ENCODE peak calls at places on chromosomes 11 and 22, in seven cellular contexts. One of them, this sample, is unnamed.

GRCh38 chr22:25760294-25760693 is 18.3 kb downstream of the MYO18B start:
- DNase-seq in H9: no peak
- DNase-seq in IMR-90: no peak
- DNase-seq in mesendoderm: no peak
- DNase-seq in neuronal stem cell: no peak
- DNase-seq in trophoblast cell: no peak
- DNase-seq in H1: no peak
- DNase-seq in this sample: no peak

GRCh38 chr11:109133159-109133558 is 288.8 kb upstream of the C11orf87 start:
- DNase-seq in H9: no peak
- DNase-seq in IMR-90: no peak
- DNase-seq in mesendoderm: no peak
- DNase-seq in neuronal stem cell: no peak
- DNase-seq in trophoblast cell: no peak
- DNase-seq in H1: no peak
- DNase-seq in this sample: no peak

GRCh38 chr22:37370306-37370979 is 56.8 kb downstream of the ELFN2 start:
- DNase-seq in H9: no peak
- DNase-seq in IMR-90: no peak
- DNase-seq in mesendoderm: no peak
- DNase-seq in neuronal stem cell: no peak
- DNase-seq in trophoblast cell: no peak
- DNase-seq in H1: no peak
- DNase-seq in this sample: no peak

GRCh38 chr22:35873426-35873825 is 155.2 kb downstream of the RBFOX2 start:
- DNase-seq in H9: no peak
- DNase-seq in IMR-90: no peak
- DNase-seq in mesendoderm: no peak
- DNase-seq in neuronal stem cell: no peak
- DNase-seq in trophoblast cell: no peak
- DNase-seq in H1: no peak
- DNase-seq in this sample: no peak

GRCh38 chr11:68127791-68128681 is 6.8 kb upstream of the CHKA start:
- DNase-seq in H9: peak; percentile 98
- DNase-seq in IMR-90: peak; percentile 40
- DNase-seq in mesendoderm: peak; percentile 99
- DNase-seq in neuronal stem cell: peak; percentile 78
- DNase-seq in trophoblast cell: peak; percentile 89
- DNase-seq in H1: peak; percentile 96
- DNase-seq in this sample: peak; percentile 83

GRCh38 chr22:46758867-46759290 is 3.6 kb upstream of the TBC1D22A start:
- DNase-seq in H9: peak; percentile 74
- DNase-seq in IMR-90: peak; percentile 63
- DNase-seq in mesendoderm: peak; percentile 96
- DNase-seq in neuronal stem cell: peak; percentile 45
- DNase-seq in trophoblast cell: peak; percentile 73
- DNase-seq in H1: peak; percentile 71
- DNase-seq in this sample: peak; percentile 74

GRCh38 chr22:36846271-36846670 is 14.5 kb upstream of the NCF4 start:
- DNase-seq in H9: no peak
- DNase-seq in IMR-90: no peak
- DNase-seq in mesendoderm: no peak
- DNase-seq in neuronal stem cell: no peak
- DNase-seq in trophoblast cell: no peak
- DNase-seq in H1: no peak
- DNase-seq in this sample: no peak

GRCh38 chr11:34774604-34775003 is 141.6 kb downstream of the APIP start:
- DNase-seq in H9: no peak
- DNase-seq in IMR-90: no peak
- DNase-seq in mesendoderm: no peak
- DNase-seq in neuronal stem cell: no peak
- DNase-seq in trophoblast cell: no peak
- DNase-seq in H1: no peak
- DNase-seq in this sample: no peak

GRCh38 chr11:33532257-33532656 is 168.4 kb downstream of the C11orf91 start:
- DNase-seq in H9: no peak
- DNase-seq in IMR-90: no peak
- DNase-seq in mesendoderm: no peak
- DNase-seq in neuronal stem cell: no peak
- DNase-seq in trophoblast cell: no peak
- DNase-seq in H1: no peak
- DNase-seq in this sample: no peak

GRCh38 chr22:32617883-32618282 is 143.3 kb downstream of the FBXO7 start:
- DNase-seq in H9: no peak
- DNase-seq in IMR-90: no peak
- DNase-seq in mesendoderm: no peak
- DNase-seq in neuronal stem cell: no peak
- DNase-seq in trophoblast cell: no peak
- DNase-seq in H1: no peak
- DNase-seq in this sample: no peak

GRCh38 chr11:78213526-78214330 is 25.0 kb downstream of the USP35 start:
- DNase-seq in H9: no peak
- DNase-seq in IMR-90: no peak
- DNase-seq in mesendoderm: no peak
- DNase-seq in neuronal stem cell: no peak
- DNase-seq in trophoblast cell: no peak
- DNase-seq in H1: no peak
- DNase-seq in this sample: no peak

GRCh38 chr22:49930596-49931412 is 12.4 kb downstream of the CRELD2 start:
- DNase-seq in H9: peak; percentile 56
- DNase-seq in IMR-90: peak; percentile 66
- DNase-seq in mesendoderm: peak; percentile 65
- DNase-seq in neuronal stem cell: no peak
- DNase-seq in trophoblast cell: peak; percentile 66
- DNase-seq in H1: no peak
- DNase-seq in this sample: peak; percentile 73

GRCh38 chr11:1078191-1078601 is 3.5 kb downstream of the MUC2 start:
- DNase-seq in H9: peak; percentile 33
- DNase-seq in IMR-90: no peak
- DNase-seq in mesendoderm: no peak
- DNase-seq in neuronal stem cell: no peak
- DNase-seq in trophoblast cell: no peak
- DNase-seq in H1: no peak
- DNase-seq in this sample: no peak

GRCh38 chr11:43580735-43581369 is 99.7 kb upstream of the HSD17B12 start:
- DNase-seq in H9: no peak
- DNase-seq in IMR-90: peak; percentile 24
- DNase-seq in mesendoderm: peak; percentile 49
- DNase-seq in neuronal stem cell: no peak
- DNase-seq in trophoblast cell: no peak
- DNase-seq in H1: peak; percentile 76
- DNase-seq in this sample: no peak

GRCh38 chr11:20059587-20060021 is 100.7 kb downstream of the DBX1 start:
- DNase-seq in H9: no peak
- DNase-seq in IMR-90: no peak
- DNase-seq in mesendoderm: no peak
- DNase-seq in neuronal stem cell: no peak
- DNase-seq in trophoblast cell: peak; percentile 74
- DNase-seq in H1: no peak
- DNase-seq in this sample: no peak

GRCh38 chr22:38629108-38629507 is 27.1 kb downstream of the FAM227A start:
- DNase-seq in H9: no peak
- DNase-seq in IMR-90: no peak
- DNase-seq in mesendoderm: no peak
- DNase-seq in neuronal stem cell: no peak
- DNase-seq in trophoblast cell: no peak
- DNase-seq in H1: no peak
- DNase-seq in this sample: no peak

GRCh38 chr11:63719987-63720386 is 38.7 kb downstream of the RTN3 start:
- DNase-seq in H9: no peak
- DNase-seq in IMR-90: peak; percentile 63
- DNase-seq in mesendoderm: no peak
- DNase-seq in neuronal stem cell: no peak
- DNase-seq in trophoblast cell: peak; percentile 70
- DNase-seq in H1: no peak
- DNase-seq in this sample: no peak

GRCh38 chr22:20553947-20554741 is 46.7 kb downstream of the MED15 start:
- DNase-seq in H9: no peak
- DNase-seq in IMR-90: no peak
- DNase-seq in mesendoderm: no peak
- DNase-seq in neuronal stem cell: no peak
- DNase-seq in trophoblast cell: no peak
- DNase-seq in H1: no peak
- DNase-seq in this sample: no peak

GRCh38 chr11:8247312-8247711 is 16.4 kb downstream of the LMO1 start:
- DNase-seq in H9: peak; percentile 54
- DNase-seq in IMR-90: no peak
- DNase-seq in mesendoderm: no peak
- DNase-seq in neuronal stem cell: no peak
- DNase-seq in trophoblast cell: no peak
- DNase-seq in H1: peak; percentile 75
- DNase-seq in this sample: no peak

GRCh38 chr11:63535734-63536133 is 874 bp upstream of the PLAAT4 start:
- DNase-seq in H9: no peak
- DNase-seq in IMR-90: no peak
- DNase-seq in mesendoderm: no peak
- DNase-seq in neuronal stem cell: no peak
- DNase-seq in trophoblast cell: no peak
- DNase-seq in H1: no peak
- DNase-seq in this sample: no peak

GRCh38 chr22:31490496-31490925 is 869 bp upstream of the EIF4ENIF1 start:
- DNase-seq in H9: peak; percentile 39
- DNase-seq in IMR-90: peak; percentile 79
- DNase-seq in mesendoderm: peak; percentile 68
- DNase-seq in neuronal stem cell: peak; percentile 26
- DNase-seq in trophoblast cell: peak; percentile 25
- DNase-seq in H1: peak; percentile 50
- DNase-seq in this sample: peak; percentile 88

GRCh38 chr11:134583397-134583990 is 171.5 kb upstream of the B3GAT1 start:
- DNase-seq in H9: no peak
- DNase-seq in IMR-90: no peak
- DNase-seq in mesendoderm: no peak
- DNase-seq in neuronal stem cell: no peak
- DNase-seq in trophoblast cell: no peak
- DNase-seq in H1: no peak
- DNase-seq in this sample: no peak
- H2BK120ac ChIP-seq in H9: no peak overlapping the region
- H2BK120ac ChIP-seq in IMR-90: no peak overlapping the region
- H2BK120ac ChIP-seq in mesendoderm: no peak overlapping the region
- H2BK120ac ChIP-seq in neuronal stem cell: no peak overlapping the region
- H2BK120ac ChIP-seq in trophoblast cell: no peak overlapping the region
- H2BK120ac ChIP-seq in H1: no peak overlapping the region
- H2BK120ac ChIP-seq in this sample: no peak overlapping the region

GRCh38 chr11:2813141-2813908 is 72.2 kb downstream of the CDKN1C start:
- DNase-seq in H9: no peak
- DNase-seq in IMR-90: peak; percentile 90
- DNase-seq in mesendoderm: no peak
- DNase-seq in neuronal stem cell: no peak
- DNase-seq in trophoblast cell: no peak
- DNase-seq in H1: no peak
- DNase-seq in this sample: peak; percentile 91
- H2BK120ac ChIP-seq in H9: no peak overlapping the region
- H2BK120ac ChIP-seq in IMR-90: peak overlapping the region; percentile 80
- H2BK120ac ChIP-seq in mesendoderm: no peak overlapping the region
- H2BK120ac ChIP-seq in neuronal stem cell: no peak overlapping the region
- H2BK120ac ChIP-seq in trophoblast cell: peak overlapping the region; percentile 34
- H2BK120ac ChIP-seq in H1: no peak overlapping the region
- H2BK120ac ChIP-seq in this sample: peak overlapping the region; percentile 79

GRCh38 chr22:41263704-41264103 is 22.3 kb downstream of the RANGAP1 start:
- DNase-seq in H9: no peak
- DNase-seq in IMR-90: peak; percentile 28
- DNase-seq in mesendoderm: no peak
- DNase-seq in neuronal stem cell: no peak
- DNase-seq in trophoblast cell: no peak
- DNase-seq in H1: no peak
- DNase-seq in this sample: peak; percentile 27

GRCh38 chr22:41261541-41262249 is 21.0 kb upstream of the CHADL start:
- DNase-seq in H9: no peak
- DNase-seq in IMR-90: no peak
- DNase-seq in mesendoderm: no peak
- DNase-seq in neuronal stem cell: no peak
- DNase-seq in trophoblast cell: peak; percentile 54
- DNase-seq in H1: no peak
- DNase-seq in this sample: no peak

GRCh38 chr22:41262250-41262765 is 21.6 kb upstream of the CHADL start:
- DNase-seq in H9: no peak
- DNase-seq in IMR-90: no peak
- DNase-seq in mesendoderm: no peak
- DNase-seq in neuronal stem cell: no peak
- DNase-seq in trophoblast cell: no peak
- DNase-seq in H1: no peak
- DNase-seq in this sample: no peak

GRCh38 chr22:41257696-41258095 is 17.0 kb upstream of the CHADL start:
- DNase-seq in H9: no peak
- DNase-seq in IMR-90: no peak
- DNase-seq in mesendoderm: no peak
- DNase-seq in neuronal stem cell: no peak
- DNase-seq in trophoblast cell: no peak
- DNase-seq in H1: no peak
- DNase-seq in this sample: no peak

GRCh38 chr22:41260871-41261270 is 20.1 kb upstream of the CHADL start:
- DNase-seq in H9: no peak
- DNase-seq in IMR-90: no peak
- DNase-seq in mesendoderm: no peak
- DNase-seq in neuronal stem cell: no peak
- DNase-seq in trophoblast cell: peak; percentile 34
- DNase-seq in H1: no peak
- DNase-seq in this sample: no peak
- H2BK120ac ChIP-seq in H9: no peak overlapping the region
- H2BK120ac ChIP-seq in IMR-90: no peak overlapping the region
- H2BK120ac ChIP-seq in mesendoderm: no peak overlapping the region
- H2BK120ac ChIP-seq in neuronal stem cell: no peak overlapping the region
- H2BK120ac ChIP-seq in trophoblast cell: no peak overlapping the region
- H2BK120ac ChIP-seq in H1: no peak overlapping the region
- H2BK120ac ChIP-seq in this sample: no peak overlapping the region

GRCh38 chr22:34842630-34843029 is 223.3 kb upstream of the ISX start:
- DNase-seq in H9: no peak
- DNase-seq in IMR-90: no peak
- DNase-seq in mesendoderm: peak; percentile 67
- DNase-seq in neuronal stem cell: no peak
- DNase-seq in trophoblast cell: no peak
- DNase-seq in H1: no peak
- DNase-seq in this sample: no peak

GRCh38 chr22:34841911-34842310 is 224.0 kb upstream of the ISX start:
- DNase-seq in H9: no peak
- DNase-seq in IMR-90: no peak
- DNase-seq in mesendoderm: no peak
- DNase-seq in neuronal stem cell: no peak
- DNase-seq in trophoblast cell: no peak
- DNase-seq in H1: no peak
- DNase-seq in this sample: no peak

GRCh38 chr22:34841321-34841901 is 224.5 kb upstream of the ISX start:
- DNase-seq in H9: peak; percentile 56
- DNase-seq in IMR-90: no peak
- DNase-seq in mesendoderm: peak; percentile 99
- DNase-seq in neuronal stem cell: peak; percentile 57
- DNase-seq in trophoblast cell: no peak
- DNase-seq in H1: no peak
- DNase-seq in this sample: no peak

GRCh38 chr22:34847072-34847471 is 218.9 kb upstream of the ISX start:
- DNase-seq in H9: no peak
- DNase-seq in IMR-90: no peak
- DNase-seq in mesendoderm: peak; percentile 27
- DNase-seq in neuronal stem cell: no peak
- DNase-seq in trophoblast cell: no peak
- DNase-seq in H1: no peak
- DNase-seq in this sample: no peak

DNA sequence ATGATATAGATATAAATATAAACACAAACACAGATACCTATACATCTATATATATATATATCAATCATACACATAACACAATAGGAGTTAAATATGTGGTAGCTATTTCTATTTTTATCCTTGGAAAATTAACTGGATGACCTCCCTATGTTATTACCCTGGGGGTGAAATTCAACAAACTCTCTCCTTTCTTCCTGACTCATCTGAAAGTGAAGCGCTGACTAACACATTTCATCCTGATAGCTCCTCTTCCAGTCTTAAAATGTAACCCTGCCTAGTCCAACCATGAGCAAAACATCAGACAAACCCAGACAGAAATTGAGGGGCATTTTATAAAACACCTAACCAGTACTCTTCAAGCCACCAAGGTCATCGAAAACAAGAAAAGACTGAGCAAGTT is 220.6 kb upstream of the ISX start:
- DNase-seq in H9: no peak
- DNase-seq in IMR-90: no peak
- DNase-seq in mesendoderm: no peak
- DNase-seq in neuronal stem cell: no peak
- DNase-seq in trophoblast cell: no peak
- DNase-seq in H1: no peak
- DNase-seq in this sample: no peak
- H2BK120ac ChIP-seq in H9: peak overlapping the region; percentile 6
- H2BK120ac ChIP-seq in IMR-90: no peak overlapping the region
- H2BK120ac ChIP-seq in mesendoderm: no peak overlapping the region
- H2BK120ac ChIP-seq in neuronal stem cell: no peak overlapping the region
- H2BK120ac ChIP-seq in trophoblast cell: no peak overlapping the region
- H2BK120ac ChIP-seq in H1: no peak overlapping the region
- H2BK120ac ChIP-seq in this sample: no peak overlapping the region

This sample was measured in mesenchymal stem cell.